ENCODE peak calls at places on chromosomes 5 and 9, in four cellular contexts. V, O, A and F are unnamed samples.

GRCh38 chr5:158170060-158170459 is 311.1 kb upstream of the CLINT1 start:
- DNase-seq in V (no peak), O (no peak), A (peak), F (no peak)

GRCh38 chr9:77833686-77834429 is 185.7 kb upstream of the GNA14 start:
- DNase-seq in V (no peak), O (no peak), A (no peak), F (no peak)

GRCh38 chr5:164505791-164506190 is 1000.4 kb downstream of the MAT2B start:
- DNase-seq in V (no peak), O (no peak), A (no peak), F (no peak)

GRCh38 chr5:161369032-161369431 is 177.5 kb downstream of the GABRB2 start:
- DNase-seq in V (no peak), O (no peak), A (no peak), F (no peak)

GRCh38 chr9:127347831-127348699 is 48.9 kb upstream of the SLC2A8 start:
- DNase-seq in V (no peak), O (no peak), A (no peak), F (no peak)

GRCh38 chr9:128540630-128541355 is 11.6 kb upstream of the SPTAN1 start:
- DNase-seq in V (no peak), O (no peak), A (no peak), F (no peak)

GRCh38 chr9:6149315-6149714 is 66.3 kb upstream of the IL33 start:
- DNase-seq in V (no peak), O (no peak), A (no peak), F (no peak)

GRCh38 chr5:150905312-150905683 is 518 bp upstream of the ZNF300 start:
- DNase-seq in V (no peak), O (no peak), A (no peak), F (no peak)

GRCh38 chr9:76155361-76155760 is 238.9 kb downstream of the RFK start:
- DNase-seq in V (no peak), O (no peak), A (no peak), F (no peak)

GRCh38 chr5:25614466-25614865 is 969.7 kb upstream of the CDH10 start:
- DNase-seq in V (no peak), O (no peak), A (no peak), F (no peak)

GRCh38 chr9:35555881-35556280 is 49.2 kb upstream of the TESK1 start:
- DNase-seq in V (no peak), O (no peak), A (no peak), F (no peak)

GRCh38 chr5:148401604-148402003 is 17.8 kb downstream of the FBXO38 start:
- DNase-seq in V (no peak), O (no peak), A (no peak), F (no peak)

GRCh38 chr9:6079386-6079785 is 64.0 kb upstream of the RANBP6 start:
- DNase-seq in V (no peak), O (no peak), A (no peak), F (no peak)

GRCh38 chr5:175878544-175879438 is 7.4 kb downstream of the CPLX2 start:
- DNase-seq in V (no peak), O (no peak), A (no peak), F (no peak)

GRCh38 chr9:33638516-33638915 is 114.5 kb downstream of the ANKRD18B start:
- DNase-seq in V (no peak), O (no peak), A (no peak), F (no peak)

GRCh38 chr9:33633621-33634020 is 109.6 kb downstream of the ANKRD18B start:
- DNase-seq in V (no peak), O (no peak), A (no peak), F (no peak)

GRCh38 chr9:33637881-33638280 is 113.8 kb downstream of the ANKRD18B start:
- DNase-seq in V (no peak), O (no peak), A (no peak), F (no peak)
- H3K4me3 ChIP-seq in V (no peak), O (no peak), A (no peak), F (no peak)

GRCh38 chr5:179080724-179081123 is 20.6 kb downstream of the ZNF354C start:
- DNase-seq in V (no peak), O (no peak), A (no peak), F (no peak)

GRCh38 chr5:179079165-179079987 is 19.2 kb downstream of the ZNF354C start:
- DNase-seq in V (no peak), O (no peak), A (no peak), F (no peak)
- H3K4me3 ChIP-seq in V (no peak), O (no peak), A (no peak), F (no peak)

GRCh38 chr5:140785905-140786686 is at the start of gene PCDHA1:
- DNase-seq in V (no peak), O (no peak), A (no peak), F (no peak)
- H3K4me3 ChIP-seq in V (no peak), O (no peak), A (no peak), F (no peak)

GRCh38 chr9:14419302-14419937 is 105.5 kb upstream of the NFIB start:
- DNase-seq in V (no peak), O (no peak), A (no peak), F (no peak)
- H3K4me3 ChIP-seq in V (no peak), O (no peak), A (no peak), F (no peak)

DNA sequence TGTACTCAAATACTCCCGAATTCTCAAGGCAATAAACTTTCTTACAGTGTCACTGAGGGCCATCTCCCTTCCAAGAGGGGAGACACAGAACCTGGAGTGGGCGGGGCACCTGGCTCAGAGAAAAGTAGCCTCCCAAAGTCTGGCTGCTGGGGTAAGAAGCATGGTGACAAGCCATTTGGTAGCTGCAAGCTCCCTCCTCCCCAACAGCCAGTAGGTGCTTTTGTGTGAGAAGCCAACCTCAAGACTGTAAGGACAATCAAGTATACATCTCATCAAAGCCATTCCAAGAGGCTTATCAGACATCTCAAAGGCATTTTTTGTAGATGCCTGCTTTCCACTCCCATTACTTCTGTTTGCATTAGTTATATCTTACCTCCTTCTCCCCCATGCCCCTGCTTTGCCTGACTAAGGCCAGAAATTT is 1.4 kb downstream of the DAB2 start:
- DNase-seq in V (no peak), O (no peak), A (no peak), F (no peak)
- H3K4me3 ChIP-seq in V (peak), O (no peak), A (peak), F (peak)